ENCODE peak calls at places on chromosome 1, in seven cellular contexts. A, L, G, H, E, S and C are unnamed samples.
A peak's percentile ranks its signal among the peaks of the same experiment; 100 is the strongest.

GRCh38 chr1:7299994-7300393 is 471.1 kb upstream of the VAMP3 start:
- DNase-seq in H (no peak), S (no peak), L (no peak), E (no peak), A (no peak), G (no peak), C (no peak)

GRCh38 chr1:158035976-158036583 is 42.6 kb downstream of the KIRREL1 start:
- DNase-seq in A (no peak), S (peak; percentile 15), G (no peak), E (no peak), H (peak; percentile 5), L (peak; percentile 38), C (no peak)

GRCh38 chr1:17211377-17211776 is 6.4 kb downstream of the PADI1 start:
- DNase-seq in G (no peak), E (no peak), H (no peak), A (no peak), L (no peak), S (no peak), C (no peak)

GRCh38 chr1:30734580-30734979 is 11.2 kb upstream of the MATN1 start:
- DNase-seq in A (no peak), E (no peak), H (no peak), L (no peak), S (no peak), G (no peak), C (no peak)

GRCh38 chr1:115332813-115333608 is 5.0 kb downstream of the NGF start:
- DNase-seq in H (no peak), A (no peak), S (no peak), E (no peak), G (no peak), L (no peak), C (no peak)

GRCh38 chr1:206010101-206010500 is 6.9 kb upstream of the RAB7B start:
- DNase-seq in G (no peak), S (no peak), H (no peak), E (no peak), A (no peak), L (no peak), C (no peak)

GRCh38 chr1:34049994-34050393 is 115.0 kb downstream of the CSMD2 start:
- DNase-seq in S (no peak), H (no peak), E (no peak), L (no peak), G (no peak), A (no peak), C (no peak)

GRCh38 chr1:73356485-73356884 is 841.5 kb downstream of the LRRIQ3 start:
- DNase-seq in E (no peak), S (peak; percentile 6), G (no peak), L (no peak), A (no peak), H (no peak), C (no peak)

GRCh38 chr1:117366281-117366981 is 818 bp upstream of the MAN1A2 start:
- DNase-seq in S (peak; percentile 98), L (peak; percentile 90), A (peak; percentile 70), E (peak; percentile 5), G (no peak), H (peak; percentile 44), C (peak; percentile 75)

DNA sequence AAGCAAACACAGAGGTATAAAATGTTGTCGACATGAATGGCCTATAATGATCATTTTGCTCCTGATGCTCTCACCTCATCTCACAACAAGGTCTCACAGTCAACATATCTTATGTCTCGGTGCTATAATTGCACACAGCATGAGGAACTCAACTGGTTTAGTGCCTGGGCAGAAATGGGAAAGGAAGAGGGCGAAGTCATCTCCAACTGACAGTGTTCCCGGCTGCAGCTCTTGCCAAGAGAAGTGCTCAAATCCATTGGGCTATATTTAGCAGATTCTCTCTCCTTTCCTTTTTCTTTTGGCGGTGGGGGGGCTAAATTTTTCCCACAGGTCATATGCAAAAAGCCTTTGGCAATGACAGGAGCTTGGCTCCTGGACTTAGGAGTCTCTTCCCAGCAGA is 53.0 kb downstream of the SLC45A1 start:
- DNase-seq in E (no peak), G (no peak), H (no peak), S (no peak), L (no peak), A (no peak), C (no peak)
- TF ChIP-seq TAF1 in E (no peak), G (no peak), H (no peak), S (no peak), L (no peak), A (no peak), C (no peak)

GRCh38 chr1:159924791-159925712 is at the start of gene TAGLN2:
- DNase-seq in H (peak; percentile 65), S (peak; percentile 93), A (peak; percentile 94), L (peak; percentile 95), E (no peak), G (peak; percentile 60), C (peak; percentile 96)
- TF ChIP-seq TAF1 in H (no peak), S (peak; percentile 98), A (peak; percentile 98), L (peak; percentile 98), E (peak; percentile 88), G (peak; percentile 98), C (peak; percentile 98)

GRCh38 chr1:211518330-211519289 is 26.6 kb upstream of the RD3 start:
- DNase-seq in S (no peak), G (peak; percentile 75), L (no peak), E (no peak), A (peak; percentile 36), H (no peak), C (no peak)

GRCh38 chr1:211522804-211523203 is 30.8 kb upstream of the RD3 start:
- DNase-seq in A (no peak), E (no peak), G (no peak), S (no peak), H (no peak), L (no peak), C (no peak)

GRCh38 chr1:211520641-211521040 is 28.7 kb upstream of the RD3 start:
- DNase-seq in E (no peak), G (no peak), S (no peak), A (no peak), H (peak; percentile 54), L (no peak), C (no peak)

GRCh38 chr1:211519602-211520001 is 27.6 kb upstream of the RD3 start:
- DNase-seq in E (no peak), G (no peak), S (no peak), A (no peak), H (peak; percentile 90), L (no peak), C (no peak)

GRCh38 chr1:211521102-211521815 is 29.3 kb upstream of the RD3 start:
- DNase-seq in E (no peak), G (no peak), A (no peak), L (no peak), H (peak; percentile 45), S (no peak), C (no peak)
- TF ChIP-seq TAF1 in E (no peak), G (no peak), A (no peak), L (no peak), H (no peak), S (no peak), C (no peak)

GRCh38 chr1:154481058-154481457 is 21.0 kb upstream of the TDRD10 start:
- DNase-seq in G (no peak), L (no peak), H (no peak), S (peak; percentile 46), A (no peak), E (no peak), C (no peak)

GRCh38 chr1:154478013-154478412 is 24.0 kb upstream of the TDRD10 start:
- DNase-seq in A (no peak), S (no peak), E (no peak), H (no peak), G (no peak), L (no peak), C (no peak)

GRCh38 chr1:154476791-154477190 is 25.2 kb upstream of the TDRD10 start:
- DNase-seq in G (no peak), A (no peak), S (no peak), E (no peak), H (no peak), L (no peak), C (no peak)

GRCh38 chr1:154479764-154480421 is 22.1 kb upstream of the TDRD10 start:
- DNase-seq in S (peak; percentile 84), L (peak; percentile 87), A (no peak), H (peak; percentile 74), G (peak; percentile 45), E (no peak), C (peak; percentile 47)

GRCh38 chr1:154478639-154479038 is 23.4 kb upstream of the TDRD10 start:
- DNase-seq in A (no peak), L (no peak), H (peak; percentile 52), G (no peak), S (no peak), E (no peak), C (no peak)
- TF ChIP-seq TAF1 in A (no peak), L (no peak), H (no peak), G (no peak), S (no peak), E (no peak), C (no peak)

DNA sequence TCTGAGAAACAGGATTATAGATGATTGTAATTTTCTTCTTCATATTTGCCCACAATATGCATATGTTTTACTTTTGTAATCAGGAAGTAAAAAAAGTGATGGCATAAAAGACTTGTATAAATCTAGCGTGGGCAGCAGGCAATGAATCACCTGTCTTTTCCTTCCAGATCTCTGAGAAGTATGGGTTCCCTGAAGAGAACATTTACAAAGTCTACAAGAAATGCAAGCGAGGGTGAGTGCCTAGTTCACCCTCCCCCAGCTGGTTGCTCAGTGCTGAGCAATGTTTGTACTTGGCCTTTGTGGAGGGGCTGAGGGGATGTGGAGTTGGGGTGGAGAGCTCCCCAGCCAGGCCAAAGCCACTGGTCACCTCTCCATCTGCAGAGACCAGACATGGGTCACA is 30.7 kb downstream of the GRHL3 start:
- DNase-seq in L (no peak), E (no peak), H (no peak), S (no peak), A (no peak), G (no peak), C (no peak)
- TF ChIP-seq TAF1 in L (no peak), E (no peak), H (no peak), S (no peak), A (no peak), G (no peak), C (no peak)